ENCODE peak calls at places on chromosomes 13 and 19, in six cellular contexts. One of them, this sample, is unnamed.

GRCh38 chr13:39676315-39676876 is 20.9 kb downstream of the COG6 start:
- DNase-seq in pancreas: no peak
- DNase-seq in GM23338: peak
- DNase-seq in uterus: peak
- DNase-seq in hepatocyte: peak
- DNase-seq in A549: peak
- DNase-seq in this sample: peak

GRCh38 chr19:54388803-54389144 is 24.0 kb upstream of the LAIR1 start:
- DNase-seq in A549: no peak
- DNase-seq in GM23338: no peak
- DNase-seq in pancreas: no peak
- DNase-seq in hepatocyte: no peak
- DNase-seq in uterus: no peak
- DNase-seq in this sample: no peak

GRCh38 chr13:22800726-22801401 is 379.9 kb upstream of the SGCG start:
- DNase-seq in A549: no peak
- DNase-seq in pancreas: no peak
- DNase-seq in hepatocyte: no peak
- DNase-seq in GM23338: no peak
- DNase-seq in uterus: no peak
- DNase-seq in this sample: no peak

GRCh38 chr19:48341515-48342413 is 16.4 kb downstream of the EMP3 start:
- DNase-seq in pancreas: no peak
- DNase-seq in A549: no peak
- DNase-seq in GM23338: no peak
- DNase-seq in uterus: no peak
- DNase-seq in hepatocyte: no peak
- DNase-seq in this sample: no peak

GRCh38 chr19:642755-643727 is 3.4 kb downstream of the FGF22 start:
- DNase-seq in hepatocyte: no peak
- DNase-seq in uterus: no peak
- DNase-seq in pancreas: peak
- DNase-seq in A549: no peak
- DNase-seq in GM23338: no peak
- DNase-seq in this sample: no peak

GRCh38 chr19:44476559-44477408 is 23.5 kb downstream of the ZNF180 start:
- DNase-seq in uterus: no peak
- DNase-seq in hepatocyte: no peak
- DNase-seq in pancreas: no peak
- DNase-seq in A549: no peak
- DNase-seq in GM23338: peak
- DNase-seq in this sample: no peak

GRCh38 chr13:27104606-27105005 is 67.0 kb downstream of the USP12 start:
- DNase-seq in GM23338: no peak
- DNase-seq in uterus: no peak
- DNase-seq in hepatocyte: no peak
- DNase-seq in pancreas: no peak
- DNase-seq in A549: no peak
- DNase-seq in this sample: no peak

GRCh38 chr13:49097374-49097773 is 121.7 kb downstream of the FNDC3A start:
- DNase-seq in hepatocyte: no peak
- DNase-seq in uterus: no peak
- DNase-seq in A549: no peak
- DNase-seq in GM23338: no peak
- DNase-seq in pancreas: no peak
- DNase-seq in this sample: peak

GRCh38 chr13:99614465-99614885 is 113.2 kb downstream of the TM9SF2 start:
- DNase-seq in hepatocyte: peak
- DNase-seq in pancreas: peak
- DNase-seq in uterus: no peak
- DNase-seq in GM23338: peak
- DNase-seq in A549: peak
- DNase-seq in this sample: peak

GRCh38 chr13:37136187-37136586 is 30.7 kb upstream of the CSNK1A1L start:
- DNase-seq in A549: no peak
- DNase-seq in hepatocyte: no peak
- DNase-seq in GM23338: no peak
- DNase-seq in uterus: no peak
- DNase-seq in pancreas: no peak
- DNase-seq in this sample: no peak

GRCh38 chr19:12946092-12946845 is 607 bp downstream of the RAD23A start:
- DNase-seq in pancreas: peak
- DNase-seq in uterus: peak
- DNase-seq in A549: no peak
- DNase-seq in hepatocyte: peak
- DNase-seq in GM23338: peak
- DNase-seq in this sample: peak

GRCh38 chr13:79485014-79485441 is 4.1 kb downstream of the NDFIP2 start:
- DNase-seq in uterus: no peak
- DNase-seq in pancreas: no peak
- DNase-seq in A549: peak
- DNase-seq in GM23338: no peak
- DNase-seq in hepatocyte: peak
- DNase-seq in this sample: peak

GRCh38 chr19:7582446-7582845 is 13.2 kb upstream of the CAMSAP3 start:
- DNase-seq in A549: no peak
- DNase-seq in pancreas: no peak
- DNase-seq in hepatocyte: no peak
- DNase-seq in uterus: no peak
- DNase-seq in GM23338: no peak
- DNase-seq in this sample: no peak

GRCh38 chr19:5303208-5303607 is 37.4 kb downstream of the PTPRS start:
- DNase-seq in pancreas: no peak
- DNase-seq in GM23338: no peak
- DNase-seq in A549: no peak
- DNase-seq in hepatocyte: no peak
- DNase-seq in uterus: no peak
- DNase-seq in this sample: no peak

GRCh38 chr19:35521124-35521743 is 6.9 kb downstream of the SBSN start:
- DNase-seq in hepatocyte: no peak
- DNase-seq in GM23338: peak
- DNase-seq in A549: no peak
- DNase-seq in uterus: no peak
- DNase-seq in pancreas: no peak
- DNase-seq in this sample: no peak

GRCh38 chr13:102440259-102440936 is 38.5 kb upstream of the FGF14 start:
- DNase-seq in hepatocyte: no peak
- DNase-seq in uterus: no peak
- DNase-seq in pancreas: peak
- DNase-seq in GM23338: no peak
- DNase-seq in A549: no peak
- DNase-seq in this sample: peak

GRCh38 chr13:41268764-41269163 is 5.4 kb upstream of the MTRF1 start:
- DNase-seq in pancreas: no peak
- DNase-seq in GM23338: peak
- DNase-seq in uterus: no peak
- DNase-seq in A549: no peak
- DNase-seq in hepatocyte: no peak
- DNase-seq in this sample: no peak

GRCh38 chr13:22926176-22927007 is 254.4 kb upstream of the SGCG start:
- DNase-seq in pancreas: peak
- DNase-seq in A549: no peak
- DNase-seq in uterus: peak
- DNase-seq in hepatocyte: peak
- DNase-seq in GM23338: peak
- DNase-seq in this sample: no peak

GRCh38 chr19:50494186-50495019 is 16.6 kb downstream of the JOSD2 start:
- DNase-seq in uterus: no peak
- DNase-seq in GM23338: no peak
- DNase-seq in A549: no peak
- DNase-seq in hepatocyte: no peak
- DNase-seq in pancreas: peak
- DNase-seq in this sample: no peak

GRCh38 chr13:75636339-75637095 is 387 bp downstream of the LMO7 start:
- DNase-seq in A549: no peak
- DNase-seq in hepatocyte: peak
- DNase-seq in GM23338: peak
- DNase-seq in uterus: peak
- DNase-seq in pancreas: peak
- DNase-seq in this sample: peak

GRCh38 chr19:6402834-6403608 is 10.1 kb upstream of the GTF2F1 start:
- DNase-seq in hepatocyte: peak
- DNase-seq in pancreas: no peak
- DNase-seq in GM23338: peak
- DNase-seq in uterus: no peak
- DNase-seq in A549: no peak
- DNase-seq in this sample: no peak

GRCh38 chr19:41691268-41691970 is 3.3 kb upstream of the CEACAM7 start:
- DNase-seq in A549: peak
- DNase-seq in hepatocyte: no peak
- DNase-seq in uterus: no peak
- DNase-seq in pancreas: no peak
- DNase-seq in GM23338: peak
- DNase-seq in this sample: peak

GRCh38 chr19:41688098-41688497 is at the start of gene CEACAM7:
- DNase-seq in A549: no peak
- DNase-seq in hepatocyte: no peak
- DNase-seq in uterus: no peak
- DNase-seq in pancreas: no peak
- DNase-seq in GM23338: peak
- DNase-seq in this sample: no peak

GRCh38 chr19:41688687-41689086 is 617 bp upstream of the CEACAM7 start:
- DNase-seq in GM23338: no peak
- DNase-seq in A549: no peak
- DNase-seq in uterus: no peak
- DNase-seq in hepatocyte: no peak
- DNase-seq in pancreas: no peak
- DNase-seq in this sample: no peak

GRCh38 chr19:41690801-41691065 is 2.7 kb upstream of the CEACAM7 start:
- DNase-seq in A549: no peak
- DNase-seq in pancreas: no peak
- DNase-seq in GM23338: no peak
- DNase-seq in uterus: no peak
- DNase-seq in hepatocyte: no peak
- DNase-seq in this sample: no peak

DNA sequence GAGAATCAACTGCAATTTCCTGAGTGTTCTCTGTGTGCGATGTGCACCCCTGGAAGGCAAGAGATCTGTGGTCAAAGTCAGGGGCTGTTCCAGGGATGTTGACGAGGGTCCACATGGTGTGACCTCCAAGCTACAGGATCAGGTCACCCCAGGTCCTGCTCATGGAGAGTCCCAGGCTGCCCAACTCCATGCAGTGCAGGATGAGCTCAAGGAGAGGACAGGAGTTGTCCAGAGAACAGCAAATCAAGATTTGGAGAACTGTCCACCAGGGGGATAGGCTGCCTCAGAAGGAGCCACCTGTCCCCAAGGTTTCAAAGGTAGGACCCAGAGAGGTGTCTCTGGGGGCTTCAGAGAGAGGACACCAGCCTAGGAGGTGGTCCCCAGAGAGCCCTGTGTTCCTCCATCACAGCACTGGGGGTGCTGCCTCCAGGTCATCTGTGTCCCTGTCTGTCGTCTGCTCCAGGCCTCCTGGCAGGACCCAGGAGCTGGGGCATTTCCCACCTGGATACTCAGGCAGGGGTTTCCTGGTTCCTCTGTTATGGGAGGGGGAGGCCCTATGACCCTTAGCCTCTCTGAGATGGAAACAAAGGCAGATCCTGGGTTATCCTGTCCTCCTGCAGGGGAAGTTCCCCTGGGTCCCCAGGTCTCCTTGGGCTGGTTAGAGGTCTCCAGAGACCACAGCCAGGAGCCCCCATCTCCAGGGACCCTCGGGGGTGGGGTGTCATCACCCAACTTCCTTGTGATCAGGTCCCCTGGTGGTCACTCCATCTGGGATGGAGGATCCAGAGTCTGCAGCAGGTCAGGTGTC is 2.1 kb upstream of the CEACAM7 start:
- DNase-seq in A549: no peak
- DNase-seq in pancreas: no peak
- DNase-seq in GM23338: peak
- DNase-seq in uterus: no peak
- DNase-seq in hepatocyte: no peak
- DNase-seq in this sample: no peak
- TF ChIP-seq CTCF in A549: no peak
- TF ChIP-seq CTCF in pancreas: no peak
- TF ChIP-seq CTCF in GM23338: no peak
- TF ChIP-seq CTCF in uterus: no peak
- TF ChIP-seq CTCF in hepatocyte: no peak
- TF ChIP-seq CTCF in this sample: no peak

GRCh38 chr13:51971520-51972426 is 39.5 kb downstream of the ATP7B start:
- DNase-seq in hepatocyte: no peak
- DNase-seq in GM23338: no peak
- DNase-seq in uterus: no peak
- DNase-seq in A549: no peak
- DNase-seq in pancreas: no peak
- DNase-seq in this sample: no peak

GRCh38 chr13:51966186-51966585 is 45.1 kb downstream of the ATP7B start:
- DNase-seq in pancreas: no peak
- DNase-seq in A549: no peak
- DNase-seq in uterus: no peak
- DNase-seq in hepatocyte: no peak
- DNase-seq in GM23338: no peak
- DNase-seq in this sample: no peak

GRCh38 chr13:51970251-51970793 is 40.9 kb downstream of the ATP7B start:
- DNase-seq in uterus: no peak
- DNase-seq in GM23338: no peak
- DNase-seq in pancreas: no peak
- DNase-seq in A549: no peak
- DNase-seq in hepatocyte: no peak
- DNase-seq in this sample: no peak

GRCh38 chr13:51967482-51968446 is 43.5 kb downstream of the ATP7B start:
- DNase-seq in uterus: no peak
- DNase-seq in A549: no peak
- DNase-seq in pancreas: no peak
- DNase-seq in GM23338: no peak
- DNase-seq in hepatocyte: no peak
- DNase-seq in this sample: no peak
- H3K27ac ChIP-seq in uterus: peak
- H3K27ac ChIP-seq in A549: no peak
- H3K27ac ChIP-seq in pancreas: no peak
- H3K27ac ChIP-seq in GM23338: no peak
- H3K27ac ChIP-seq in hepatocyte: no peak
- H3K27ac ChIP-seq in this sample: no peak

GRCh38 chr13:70795484-70795883 is 687.2 kb upstream of the KLHL1 start:
- DNase-seq in uterus: no peak
- DNase-seq in pancreas: no peak
- DNase-seq in A549: no peak
- DNase-seq in hepatocyte: no peak
- DNase-seq in GM23338: no peak
- DNase-seq in this sample: no peak

DNA sequence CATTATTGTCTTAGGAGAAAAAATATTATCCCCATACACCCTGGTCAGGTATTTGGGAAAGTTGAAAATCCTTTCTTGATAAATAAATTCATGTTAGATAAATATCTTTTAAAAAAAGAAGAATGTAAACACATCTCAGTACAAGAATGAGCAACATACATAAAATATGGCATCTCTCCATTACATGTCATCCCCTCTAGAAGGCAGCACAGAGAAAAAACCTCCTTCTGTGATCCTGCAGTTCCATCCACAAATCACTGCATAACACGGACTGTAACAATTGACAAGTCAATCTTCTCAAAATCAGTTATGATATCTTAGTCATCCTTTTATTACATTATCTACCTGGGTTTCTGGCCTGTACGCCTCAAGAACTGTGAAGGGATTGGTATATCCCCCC is 683.9 kb upstream of the KLHL1 start:
- DNase-seq in GM23338: peak
- DNase-seq in uterus: no peak
- DNase-seq in hepatocyte: no peak
- DNase-seq in pancreas: no peak
- DNase-seq in A549: no peak
- DNase-seq in this sample: no peak
- TF ChIP-seq CTCF in GM23338: peak
- TF ChIP-seq CTCF in uterus: no peak
- TF ChIP-seq CTCF in hepatocyte: no peak
- TF ChIP-seq CTCF in pancreas: no peak
- TF ChIP-seq CTCF in A549: no peak
- TF ChIP-seq CTCF in this sample: no peak

GRCh38 chr19:29667390-29667783 is 2.1 kb downstream of the PLEKHF1 start:
- DNase-seq in hepatocyte: no peak
- DNase-seq in uterus: no peak
- DNase-seq in pancreas: no peak
- DNase-seq in A549: no peak
- DNase-seq in GM23338: no peak
- DNase-seq in this sample: no peak
- H3K27ac ChIP-seq in hepatocyte: no peak
- H3K27ac ChIP-seq in uterus: peak
- H3K27ac ChIP-seq in pancreas: peak
- H3K27ac ChIP-seq in A549: no peak
- H3K27ac ChIP-seq in GM23338: peak
- H3K27ac ChIP-seq in this sample: peak